ENCODE peak calls at places on chromosomes 6 and 20, in ten cellular contexts. D is PC-3, W is tibial nerve, S is lower leg skin, M is pancreas, Z is HFFc6, J is dorsolateral prefrontal cortex, P is left ventricle myocardium inferior, X is heart left ventricle, B is AG10803. A is an unnamed sample.

GRCh38 chr20:40232288-40232687 is 456.7 kb downstream of the MAFB start:
- DNase-seq in P (no peak), D (no peak), W (no peak), S (no peak), B (peak), X (no peak), M (no peak), Z (no peak), J (no peak), A (no peak)

GRCh38 chr6:157530126-157530525 is 149.1 kb downstream of the ZDHHC14 start:
- DNase-seq in W (no peak), J (no peak), Z (no peak), S (no peak), P (no peak), X (no peak), D (no peak), M (no peak), B (no peak), A (no peak)

GRCh38 chr20:32490942-32491763 is 94.0 kb downstream of the NOL4L start:
- DNase-seq in X (peak), W (no peak), D (no peak), Z (no peak), J (no peak), B (no peak), S (no peak), M (no peak), P (peak), A (no peak)

GRCh38 chr6:80504882-80505281 is 398.4 kb downstream of the BCKDHB start:
- DNase-seq in M (no peak), D (no peak), P (no peak), S (no peak), J (no peak), W (no peak), Z (no peak), X (no peak), B (no peak), A (no peak)

GRCh38 chr6:75932067-75932466 is 140.4 kb downstream of the IMPG1 start:
- DNase-seq in B (no peak), Z (no peak), X (no peak), P (peak), S (no peak), W (no peak), J (no peak), D (peak), M (peak), A (no peak)

GRCh38 chr6:9208956-9209355 is 773.6 kb upstream of the SLC35B3 start:
- DNase-seq in D (peak), Z (no peak), M (no peak), J (no peak), P (no peak), S (no peak), X (no peak), B (no peak), W (no peak), A (no peak)

GRCh38 chr6:97443408-97444080 is 160.5 kb upstream of the MMS22L start:
- DNase-seq in X (no peak), P (no peak), W (no peak), S (no peak), J (no peak), B (no peak), Z (no peak), M (no peak), D (no peak), A (no peak)

GRCh38 chr20:39397646-39398045 is 435.5 kb downstream of the DHX35 start:
- DNase-seq in B (no peak), Z (no peak), M (no peak), X (no peak), W (no peak), J (no peak), D (no peak), S (no peak), P (no peak), A (no peak)

GRCh38 chr20:21702553-21703467 is 2.7 kb upstream of the PAX1 start:
- DNase-seq in X (no peak), J (no peak), S (peak), D (no peak), B (peak), P (peak), W (peak), Z (no peak), M (peak), A (peak)

GRCh38 chr20:20206788-20207187 is 154.5 kb downstream of the CFAP61 start:
- DNase-seq in B (no peak), X (no peak), J (no peak), W (no peak), D (no peak), S (no peak), P (no peak), Z (no peak), M (no peak), A (no peak)

GRCh38 chr6:126797981-126798380 is 320.5 kb upstream of the RSPO3 start:
- DNase-seq in Z (no peak), B (peak), M (no peak), D (no peak), W (no peak), X (no peak), P (no peak), J (no peak), S (no peak), A (no peak)

GRCh38 chr6:79604583-79605037 is 26.5 kb upstream of the SH3BGRL2 start:
- DNase-seq in J (peak), X (no peak), W (no peak), S (no peak), P (no peak), B (peak), Z (no peak), M (no peak), D (no peak), A (no peak)

GRCh38 chr6:105838156-105838555 is 248.0 kb upstream of the PRDM1 start:
- DNase-seq in Z (no peak), S (no peak), P (no peak), W (no peak), B (peak), X (no peak), D (no peak), J (no peak), M (no peak), A (no peak)

GRCh38 chr20:431012-431904 is 23.2 kb downstream of the RBCK1 start:
- DNase-seq in J (peak), Z (peak), D (peak), M (peak), X (peak), P (peak), W (peak), B (peak), S (peak), A (no peak)

GRCh38 chr6:68779366-68779765 is 144.3 kb downstream of the ADGRB3 start:
- DNase-seq in Z (no peak), S (no peak), X (no peak), W (no peak), P (no peak), B (no peak), M (no peak), J (no peak), D (no peak), A (no peak)

GRCh38 chr20:54566224-54566750 is 90.9 kb downstream of the DOK5 start:
- DNase-seq in D (no peak), S (no peak), J (no peak), W (no peak), B (no peak), M (no peak), X (no peak), Z (no peak), P (no peak), A (no peak)

GRCh38 chr20:14997791-14998190 is 660.4 kb upstream of the FLRT3 start:
- DNase-seq in S (no peak), W (no peak), B (peak), M (no peak), D (peak), P (no peak), J (no peak), X (no peak), Z (no peak), A (no peak)

GRCh38 chr6:140160494-140160893 is 786.0 kb upstream of the CITED2 start:
- DNase-seq in D (no peak), X (no peak), Z (no peak), B (no peak), S (no peak), P (no peak), J (no peak), W (no peak), M (no peak), A (no peak)

GRCh38 chr20:64219730-64220129 is 35.8 kb upstream of the PCMTD2 start:
- DNase-seq in D (no peak), J (no peak), W (no peak), B (no peak), P (no peak), X (no peak), S (no peak), Z (no peak), M (no peak), A (no peak)

GRCh38 chr6:129089357-129089756 is 206.4 kb downstream of the LAMA2 start:
- DNase-seq in J (no peak), Z (no peak), W (no peak), M (no peak), B (no peak), S (no peak), D (no peak), P (no peak), X (no peak), A (no peak)

GRCh38 chr6:149846321-149846720 is 17.8 kb downstream of the LRP11 start:
- DNase-seq in P (no peak), W (no peak), J (peak), Z (peak), D (peak), B (peak), M (no peak), S (no peak), X (no peak), A (peak)

GRCh38 chr6:84417261-84417660 is 189.8 kb upstream of the CEP162 start:
- DNase-seq in J (no peak), W (no peak), Z (peak), P (no peak), D (peak), X (no peak), B (peak), S (no peak), M (no peak), A (no peak)

GRCh38 chr6:2855061-2855519 is 13.4 kb upstream of the SERPINB1 start:
- DNase-seq in J (no peak), P (no peak), D (no peak), B (no peak), X (no peak), M (no peak), W (no peak), Z (no peak), S (no peak), A (no peak)

GRCh38 chr20:43545837-43546578 is 12.8 kb upstream of the SGK2 start:
- DNase-seq in D (no peak), M (no peak), S (no peak), W (no peak), J (no peak), B (no peak), X (no peak), P (no peak), Z (no peak), A (no peak)

GRCh38 chr20:4876301-4876700 is 125.0 kb downstream of the SLC23A2 start:
- DNase-seq in B (no peak), D (no peak), X (no peak), S (no peak), W (no peak), Z (no peak), P (no peak), M (no peak), J (no peak), A (no peak)

GRCh38 chr6:75493400-75494064 is at the start of gene FILIP1:
- DNase-seq in Z (no peak), W (peak), B (peak), P (peak), S (no peak), D (no peak), X (peak), J (peak), M (peak), A (no peak)

GRCh38 chr6:125102901-125103300 is 50.7 kb upstream of the TPD52L1 start:
- DNase-seq in B (peak), W (no peak), Z (peak), X (no peak), S (no peak), D (peak), M (no peak), P (no peak), J (no peak), A (no peak)

GRCh38 chr6:51892750-51893149 is 194.7 kb downstream of the PKHD1 start:
- DNase-seq in M (no peak), X (no peak), S (no peak), P (no peak), B (no peak), J (no peak), Z (no peak), W (no peak), D (peak), A (no peak)

GRCh38 chr20:17394411-17394810 is 136.8 kb downstream of the BFSP1 start:
- DNase-seq in X (no peak), D (peak), W (no peak), B (no peak), J (no peak), P (no peak), S (no peak), Z (no peak), M (no peak), A (no peak)

GRCh38 chr6:18990313-18990978 is 603.3 kb downstream of the RNF144B start:
- DNase-seq in D (peak), S (peak), X (peak), J (peak), B (peak), Z (peak), M (peak), W (peak), P (peak), A (peak)

GRCh38 chr6:36985384-36985962 is 523 bp downstream of the MTCH1 start:
- DNase-seq in P (no peak), S (no peak), Z (no peak), M (no peak), X (no peak), W (peak), B (no peak), J (no peak), D (no peak), A (no peak)

GRCh38 chr6:20757761-20758160 is 223.5 kb downstream of the CDKAL1 start:
- DNase-seq in W (no peak), M (no peak), D (peak), X (no peak), P (no peak), B (peak), S (no peak), Z (peak), J (no peak), A (no peak)

GRCh38 chr20:49557449-49557848 is 10.5 kb downstream of the PTGIS start:
- DNase-seq in Z (peak), B (peak), X (no peak), P (no peak), W (no peak), M (no peak), D (no peak), S (peak), J (no peak), A (no peak)

GRCh38 chr6:155054851-155055250 is 59.7 kb downstream of the TIAM2 start:
- DNase-seq in S (no peak), P (no peak), W (no peak), M (no peak), X (no peak), Z (no peak), D (no peak), B (peak), J (no peak), A (no peak)

GRCh38 chr6:71157350-71157749 is 131.3 kb upstream of the OGFRL1 start:
- DNase-seq in Z (no peak), M (no peak), B (no peak), J (no peak), D (no peak), X (no peak), P (no peak), S (no peak), W (no peak), A (no peak)

GRCh38 chr20:11338506-11339306 is 579.0 kb upstream of the BTBD3 start:
- DNase-seq in M (no peak), D (no peak), Z (no peak), J (no peak), B (no peak), X (no peak), P (no peak), W (no peak), S (no peak), A (no peak)

GRCh38 chr20:63255911-63256704 is 1.8 kb upstream of the NKAIN4 start:
- DNase-seq in D (no peak), Z (no peak), W (no peak), X (no peak), J (no peak), P (no peak), M (no peak), S (no peak), B (no peak), A (no peak)

GRCh38 chr20:137668-138131 is 4.7 kb upstream of the DEFB126 start:
- DNase-seq in P (no peak), S (no peak), J (no peak), D (peak), Z (no peak), M (no peak), B (no peak), W (no peak), X (no peak), A (no peak)

GRCh38 chr6:109381007-109381746 is 1.1 kb downstream of the CD164 start:
- DNase-seq in P (no peak), S (no peak), B (peak), Z (no peak), X (no peak), D (peak), M (no peak), W (no peak), J (no peak), A (no peak)

DNA sequence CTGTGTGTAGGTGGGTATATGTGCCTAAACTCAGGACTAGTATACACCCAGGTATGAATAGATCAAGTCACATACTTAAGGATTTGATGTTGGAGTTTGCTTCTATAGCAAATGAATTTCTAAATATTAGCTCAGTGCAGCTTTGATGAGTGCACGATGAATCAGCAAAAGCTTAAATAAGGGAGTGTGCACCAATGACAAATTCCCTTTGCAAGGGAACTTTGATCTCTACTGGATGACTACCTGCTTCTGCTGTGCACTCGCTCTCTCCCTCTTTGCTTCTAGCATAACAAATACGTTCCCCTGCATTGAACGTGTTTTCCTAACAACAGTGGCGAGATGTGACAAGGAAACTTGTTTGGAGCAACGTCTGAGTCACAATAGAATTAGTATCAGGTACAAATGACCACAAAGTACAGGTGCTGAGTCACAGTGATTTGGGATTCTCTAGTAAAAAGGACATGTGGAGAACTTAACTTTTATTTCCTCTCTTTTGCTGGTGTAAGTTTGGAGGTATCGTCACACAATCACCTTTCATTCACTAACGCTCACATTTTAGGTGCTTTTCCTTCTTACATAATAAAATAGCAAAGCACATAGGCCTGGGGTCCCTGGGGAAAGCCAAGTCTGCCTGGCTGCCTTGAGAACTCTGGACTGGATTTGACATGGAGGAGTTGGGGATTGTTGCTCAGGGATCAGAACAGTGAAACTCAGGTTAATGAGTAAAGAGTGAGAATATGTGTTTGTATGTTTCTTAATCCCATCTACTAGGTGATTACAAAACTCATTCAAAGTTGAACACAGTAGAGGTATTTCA is 49.7 kb downstream of the KLHL31 start:
- DNase-seq in X (no peak), D (peak), J (no peak), M (peak), B (peak), W (no peak), S (no peak), P (no peak), Z (peak), A (no peak)
- TF ChIP-seq CTCF in X (no peak), D (no peak), J (no peak), M (no peak), B (no peak), W (no peak), S (no peak), P (no peak), Z (no peak), A (no peak)

GRCh38 chr20:50648651-50649050 is 42.7 kb downstream of the RIPOR3 start:
- DNase-seq in B (no peak), Z (no peak), W (no peak), S (no peak), X (no peak), D (no peak), M (no peak), J (no peak), P (no peak), A (no peak)

GRCh38 chr20:50649587-50649986 is 41.8 kb downstream of the RIPOR3 start:
- DNase-seq in Z (no peak), W (no peak), M (no peak), D (no peak), X (no peak), J (no peak), B (no peak), S (no peak), P (no peak), A (no peak)

GRCh38 chr20:50642288-50642803 is 49.0 kb downstream of the RIPOR3 start:
- DNase-seq in Z (no peak), S (no peak), J (no peak), W (no peak), P (no peak), X (no peak), M (no peak), D (peak), B (peak), A (no peak)

GRCh38 chr20:50645253-50646068 is 45.9 kb downstream of the RIPOR3 start:
- DNase-seq in S (no peak), D (peak), P (peak), B (peak), X (peak), M (peak), J (no peak), Z (peak), W (peak), A (peak)

GRCh38 chr20:50646483-50646996 is 44.8 kb downstream of the RIPOR3 start:
- DNase-seq in D (peak), B (peak), X (no peak), S (no peak), W (peak), M (no peak), P (no peak), Z (no peak), J (no peak), A (no peak)
- TF ChIP-seq CTCF in D (peak), B (peak), X (no peak), S (no peak), W (no peak), M (no peak), P (peak), Z (peak), J (no peak), A (peak)

GRCh38 chr20:22722840-22723239 is 138.5 kb upstream of the FOXA2 start:
- DNase-seq in S (no peak), P (no peak), M (no peak), B (no peak), D (no peak), Z (no peak), W (no peak), J (no peak), X (peak), A (no peak)

GRCh38 chr20:22716824-22717351 is 132.5 kb upstream of the FOXA2 start:
- DNase-seq in M (no peak), S (no peak), Z (no peak), D (peak), P (no peak), W (no peak), B (no peak), X (no peak), J (no peak), A (no peak)

GRCh38 chr20:22717466-22717865 is 133.1 kb upstream of the FOXA2 start:
- DNase-seq in S (no peak), P (no peak), J (no peak), X (peak), W (no peak), M (no peak), B (no peak), D (peak), Z (no peak), A (no peak)

GRCh38 chr20:22719250-22719649 is 134.9 kb upstream of the FOXA2 start:
- DNase-seq in P (peak), D (no peak), W (no peak), X (peak), B (no peak), J (no peak), M (no peak), Z (no peak), S (no peak), A (no peak)

DNA sequence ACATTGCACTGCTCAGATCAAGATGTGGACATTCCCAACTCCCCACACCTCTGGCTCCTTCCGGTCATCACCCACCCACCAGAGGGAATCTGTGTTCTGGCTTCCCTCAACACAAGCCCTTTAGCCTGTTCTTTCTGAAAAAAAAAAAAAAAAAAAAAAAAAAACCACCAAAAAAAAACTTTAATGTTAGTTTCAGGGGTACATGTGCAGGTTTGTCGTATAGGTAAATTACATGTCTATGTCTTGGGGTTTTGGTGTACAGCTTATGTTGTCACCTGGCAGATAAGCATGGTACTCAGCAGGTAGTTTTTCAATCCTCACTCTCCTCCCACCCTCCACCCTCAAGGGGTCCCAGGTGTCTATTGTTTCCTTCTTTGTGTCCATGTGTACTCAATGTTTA is 135.8 kb upstream of the FOXA2 start:
- DNase-seq in B (no peak), X (no peak), P (no peak), D (no peak), J (no peak), Z (no peak), S (no peak), M (no peak), W (no peak), A (no peak)
- TF ChIP-seq CTCF in B (no peak), X (no peak), P (no peak), D (no peak), J (no peak), Z (no peak), S (no peak), M (no peak), W (no peak), A (no peak)

GRCh38 chr20:58155148-58155925 is 73.1 kb downstream of the ANKRD60 start:
- DNase-seq in Z (no peak), J (no peak), W (no peak), S (no peak), P (no peak), X (no peak), D (no peak), M (no peak), B (no peak), A (no peak)
- TF ChIP-seq CTCF in Z (no peak), J (no peak), W (no peak), S (no peak), P (no peak), X (no peak), D (peak), M (no peak), B (no peak), A (no peak)

GRCh38 chr20:45592574-45593189 is 13.6 kb upstream of the WFDC8 start:
- DNase-seq in X (no peak), M (no peak), B (peak), P (no peak), J (no peak), W (no peak), S (no peak), Z (peak), D (peak), A (no peak)
- TF ChIP-seq CTCF in X (peak), M (no peak), B (peak), P (peak), J (peak), W (peak), S (no peak), Z (peak), D (peak), A (no peak)

A was measured in mesothelial cell of epicardium.